ENCODE peak calls at places on chromosomes 5 and 9, in nine cellular contexts. One of them, this sample, is unnamed.

GRCh38 chr9:5947912-5948311 is 57.2 kb downstream of the MLANA start:
- DNase-seq in skeletal muscle cell: no peak
- DNase-seq in fibroblast of the conjunctiva: no peak
- DNase-seq in uterus: no peak
- DNase-seq in spleen: no peak
- DNase-seq in AG04450: no peak
- DNase-seq in stimulated activated CD8-positive, alpha-beta memory T cell treated with anti-CD3 and anti-CD28 coated beads, Interleukin-7, amount 100 ng/mL, for 24 hours: no peak
- DNase-seq in posterior cingulate gyrus: no peak
- DNase-seq in anterior cingulate cortex: no peak
- DNase-seq in this sample: no peak

GRCh38 chr5:113117543-113118110 is 141.0 kb downstream of the DCP2 start:
- DNase-seq in skeletal muscle cell: no peak
- DNase-seq in fibroblast of the conjunctiva: no peak
- DNase-seq in uterus: no peak
- DNase-seq in spleen: no peak
- DNase-seq in AG04450: no peak
- DNase-seq in stimulated activated CD8-positive, alpha-beta memory T cell treated with anti-CD3 and anti-CD28 coated beads, Interleukin-7, amount 100 ng/mL, for 24 hours: no peak
- DNase-seq in posterior cingulate gyrus: no peak
- DNase-seq in anterior cingulate cortex: no peak
- DNase-seq in this sample: no peak

GRCh38 chr5:164346785-164347630 is 841.6 kb downstream of the MAT2B start:
- DNase-seq in skeletal muscle cell: no peak
- DNase-seq in fibroblast of the conjunctiva: no peak
- DNase-seq in uterus: no peak
- DNase-seq in spleen: no peak
- DNase-seq in AG04450: no peak
- DNase-seq in stimulated activated CD8-positive, alpha-beta memory T cell treated with anti-CD3 and anti-CD28 coated beads, Interleukin-7, amount 100 ng/mL, for 24 hours: no peak
- DNase-seq in posterior cingulate gyrus: no peak
- DNase-seq in anterior cingulate cortex: no peak
- DNase-seq in this sample: no peak

GRCh38 chr9:84357235-84357634 is 16.7 kb upstream of the SLC28A3 start:
- DNase-seq in skeletal muscle cell: peak; percentile 17
- DNase-seq in fibroblast of the conjunctiva: no peak
- DNase-seq in uterus: no peak
- DNase-seq in spleen: no peak
- DNase-seq in AG04450: no peak
- DNase-seq in stimulated activated CD8-positive, alpha-beta memory T cell treated with anti-CD3 and anti-CD28 coated beads, Interleukin-7, amount 100 ng/mL, for 24 hours: no peak
- DNase-seq in posterior cingulate gyrus: no peak
- DNase-seq in anterior cingulate cortex: no peak
- DNase-seq in this sample: no peak

GRCh38 chr5:76082790-76083554 is at the start of gene SV2C:
- DNase-seq in skeletal muscle cell: no peak
- DNase-seq in fibroblast of the conjunctiva: no peak
- DNase-seq in uterus: no peak
- DNase-seq in spleen: peak; percentile 79
- DNase-seq in AG04450: no peak
- DNase-seq in stimulated activated CD8-positive, alpha-beta memory T cell treated with anti-CD3 and anti-CD28 coated beads, Interleukin-7, amount 100 ng/mL, for 24 hours: no peak
- DNase-seq in posterior cingulate gyrus: peak; percentile 10
- DNase-seq in anterior cingulate cortex: peak; percentile 14
- DNase-seq in this sample: no peak

GRCh38 chr5:130923543-130924159 is 241.4 kb downstream of the HINT1 start:
- DNase-seq in skeletal muscle cell: no peak
- DNase-seq in fibroblast of the conjunctiva: peak; percentile 1
- DNase-seq in uterus: no peak
- DNase-seq in spleen: no peak
- DNase-seq in AG04450: no peak
- DNase-seq in stimulated activated CD8-positive, alpha-beta memory T cell treated with anti-CD3 and anti-CD28 coated beads, Interleukin-7, amount 100 ng/mL, for 24 hours: no peak
- DNase-seq in posterior cingulate gyrus: no peak
- DNase-seq in anterior cingulate cortex: no peak
- DNase-seq in this sample: no peak

GRCh38 chr9:103700558-103700957 is 393.6 kb upstream of the SMC2 start:
- DNase-seq in skeletal muscle cell: peak; percentile 21
- DNase-seq in fibroblast of the conjunctiva: no peak
- DNase-seq in uterus: no peak
- DNase-seq in spleen: no peak
- DNase-seq in AG04450: no peak
- DNase-seq in stimulated activated CD8-positive, alpha-beta memory T cell treated with anti-CD3 and anti-CD28 coated beads, Interleukin-7, amount 100 ng/mL, for 24 hours: no peak
- DNase-seq in posterior cingulate gyrus: no peak
- DNase-seq in anterior cingulate cortex: no peak
- DNase-seq in this sample: no peak

GRCh38 chr9:127960410-127961165 is 20.2 kb downstream of the EEIG1 start:
- DNase-seq in skeletal muscle cell: no peak
- DNase-seq in fibroblast of the conjunctiva: no peak
- DNase-seq in uterus: no peak
- DNase-seq in spleen: no peak
- DNase-seq in AG04450: no peak
- DNase-seq in stimulated activated CD8-positive, alpha-beta memory T cell treated with anti-CD3 and anti-CD28 coated beads, Interleukin-7, amount 100 ng/mL, for 24 hours: no peak
- DNase-seq in posterior cingulate gyrus: no peak
- DNase-seq in anterior cingulate cortex: no peak
- DNase-seq in this sample: no peak

GRCh38 chr9:89313842-89314241 is 2.8 kb downstream of the CKS2 start:
- DNase-seq in skeletal muscle cell: no peak
- DNase-seq in fibroblast of the conjunctiva: no peak
- DNase-seq in uterus: no peak
- DNase-seq in spleen: no peak
- DNase-seq in AG04450: no peak
- DNase-seq in stimulated activated CD8-positive, alpha-beta memory T cell treated with anti-CD3 and anti-CD28 coated beads, Interleukin-7, amount 100 ng/mL, for 24 hours: no peak
- DNase-seq in posterior cingulate gyrus: no peak
- DNase-seq in anterior cingulate cortex: no peak
- DNase-seq in this sample: no peak

GRCh38 chr9:98255064-98255577 is 328 bp downstream of the TBC1D2 start:
- DNase-seq in skeletal muscle cell: no peak
- DNase-seq in fibroblast of the conjunctiva: no peak
- DNase-seq in uterus: no peak
- DNase-seq in spleen: no peak
- DNase-seq in AG04450: no peak
- DNase-seq in stimulated activated CD8-positive, alpha-beta memory T cell treated with anti-CD3 and anti-CD28 coated beads, Interleukin-7, amount 100 ng/mL, for 24 hours: no peak
- DNase-seq in posterior cingulate gyrus: no peak
- DNase-seq in anterior cingulate cortex: no peak
- DNase-seq in this sample: peak; percentile 27

GRCh38 chr5:96662725-96663513 is 743 bp downstream of the CAST start:
- DNase-seq in skeletal muscle cell: peak; percentile 68
- DNase-seq in fibroblast of the conjunctiva: peak; percentile 88
- DNase-seq in uterus: peak; percentile 96
- DNase-seq in spleen: peak; percentile 98
- DNase-seq in AG04450: peak; percentile 47
- DNase-seq in stimulated activated CD8-positive, alpha-beta memory T cell treated with anti-CD3 and anti-CD28 coated beads, Interleukin-7, amount 100 ng/mL, for 24 hours: peak; percentile 73
- DNase-seq in posterior cingulate gyrus: peak; percentile 87
- DNase-seq in anterior cingulate cortex: peak; percentile 88
- DNase-seq in this sample: peak; percentile 94

GRCh38 chr9:30673132-30673531 is 1711.3 kb upstream of the ACO1 start:
- DNase-seq in skeletal muscle cell: peak; percentile 1
- DNase-seq in fibroblast of the conjunctiva: no peak
- DNase-seq in uterus: no peak
- DNase-seq in spleen: no peak
- DNase-seq in AG04450: no peak
- DNase-seq in stimulated activated CD8-positive, alpha-beta memory T cell treated with anti-CD3 and anti-CD28 coated beads, Interleukin-7, amount 100 ng/mL, for 24 hours: no peak
- DNase-seq in posterior cingulate gyrus: no peak
- DNase-seq in anterior cingulate cortex: no peak
- DNase-seq in this sample: no peak

GRCh38 chr9:26856413-26857032 is 36.1 kb downstream of the CAAP1 start:
- DNase-seq in skeletal muscle cell: peak; percentile 7
- DNase-seq in fibroblast of the conjunctiva: peak; percentile 47
- DNase-seq in uterus: no peak
- DNase-seq in spleen: no peak
- DNase-seq in AG04450: no peak
- DNase-seq in stimulated activated CD8-positive, alpha-beta memory T cell treated with anti-CD3 and anti-CD28 coated beads, Interleukin-7, amount 100 ng/mL, for 24 hours: no peak
- DNase-seq in posterior cingulate gyrus: no peak
- DNase-seq in anterior cingulate cortex: peak; percentile 5
- DNase-seq in this sample: no peak

GRCh38 chr5:100731768-100732167 is 171.3 kb downstream of the ST8SIA4 start:
- DNase-seq in skeletal muscle cell: no peak
- DNase-seq in fibroblast of the conjunctiva: no peak
- DNase-seq in uterus: no peak
- DNase-seq in spleen: no peak
- DNase-seq in AG04450: no peak
- DNase-seq in stimulated activated CD8-positive, alpha-beta memory T cell treated with anti-CD3 and anti-CD28 coated beads, Interleukin-7, amount 100 ng/mL, for 24 hours: no peak
- DNase-seq in posterior cingulate gyrus: no peak
- DNase-seq in anterior cingulate cortex: no peak
- DNase-seq in this sample: no peak

This sample was measured in nucleus accumbens.